ENCODE peak calls at places on chromosomes 2 and 18, in five cellular contexts. K, X, S, B and P are unnamed samples. For H3K36me3, the result is how much of the 10 kb centered on the place peaks cover.

GRCh38 chr2:174334781-174335604 is at the start of gene SP9:
- DNase-seq in K (peak), X (no peak), S (no peak), B (peak), P (no peak)

GRCh38 chr2:173578404-173579092 is 223.9 kb downstream of the CDCA7 start:
- DNase-seq in S (no peak), K (no peak), X (no peak), B (no peak), P (no peak)

GRCh38 chr2:56522605-56523089 is 338.9 kb downstream of the CCDC85A start:
- DNase-seq in X (no peak), K (peak), B (no peak), S (no peak), P (peak)

GRCh38 chr2:227908266-227909054 is 37.0 kb downstream of the DAW1 start:
- DNase-seq in S (no peak), X (no peak), B (no peak), K (peak), P (no peak)

GRCh38 chr18:12750076-12750707 is 47.4 kb downstream of the PSMG2 start:
- DNase-seq in B (no peak), S (no peak), K (no peak), X (no peak), P (no peak)

GRCh38 chr18:62399781-62400308 is 74.7 kb downstream of the TNFRSF11A start:
- DNase-seq in X (no peak), B (no peak), S (no peak), K (no peak), P (no peak)

GRCh38 chr2:204453730-204454167 is 91.5 kb upstream of the PARD3B start:
- DNase-seq in K (peak), X (no peak), B (no peak), S (peak), P (no peak)

GRCh38 chr2:33785201-33786106 is 186.4 kb upstream of the FAM98A start:
- DNase-seq in S (no peak), K (no peak), X (no peak), B (no peak), P (no peak)

GRCh38 chr2:217467331-217467730 is 535.5 kb downstream of the TNS1 start:
- DNase-seq in K (peak), B (no peak), S (no peak), X (no peak), P (no peak)

GRCh38 chr2:119289093-119289492 is 65.5 kb downstream of the STEAP3 start:
- DNase-seq in K (peak), B (no peak), S (no peak), X (no peak), P (no peak)

GRCh38 chr2:174577967-174578589 is 19.5 kb downstream of the WIPF1 start:
- DNase-seq in B (peak), K (peak), X (no peak), S (no peak), P (no peak)

GRCh38 chr2:40304340-40304739 is 147.6 kb downstream of the SLC8A1 start:
- DNase-seq in B (no peak), S (peak), X (no peak), K (no peak), P (no peak)

GRCh38 chr18:8705280-8705940 is at the start of gene MTCL1:
- DNase-seq in X (no peak), K (peak), B (peak), S (peak), P (no peak)

GRCh38 chr2:71536311-71536710 is 83.0 kb downstream of the DYSF start:
- DNase-seq in S (no peak), B (no peak), K (no peak), X (no peak), P (no peak)

GRCh38 chr2:43738257-43738656 is 35.6 kb upstream of the DYNC2LI1 start:
- DNase-seq in B (no peak), X (no peak), S (no peak), K (no peak), P (no peak)

GRCh38 chr2:55771612-55772011 is 78.0 kb upstream of the PNPT1 start:
- DNase-seq in S (no peak), X (peak), K (peak), B (peak), P (no peak)

GRCh38 chr2:152445791-152446201 is 110.8 kb downstream of the FMNL2 start:
- DNase-seq in B (no peak), K (peak), X (no peak), S (no peak), P (peak)

GRCh38 chr2:169845016-169845415 is 17.8 kb downstream of the UBR3 start:
- DNase-seq in K (no peak), B (no peak), S (no peak), X (no peak), P (no peak)

GRCh38 chr2:181627545-181627944 is 29.4 kb downstream of the CERKL start:
- DNase-seq in X (no peak), K (peak), S (no peak), B (no peak), P (no peak)

GRCh38 chr2:207330912-207331311 is 165.2 kb upstream of the KLF7 start:
- DNase-seq in X (peak), S (no peak), B (peak), K (peak), P (peak)

GRCh38 chr18:57980573-57981348 is 63.3 kb upstream of the NEDD4L start:
- DNase-seq in B (no peak), X (no peak), S (no peak), K (no peak), P (no peak)

GRCh38 chr2:99619211-99619610 is 129.4 kb upstream of the REV1 start:
- DNase-seq in B (no peak), S (no peak), K (no peak), X (no peak), P (no peak)

GRCh38 chr18:77141401-77142118 is 9.0 kb upstream of the MBP start:
- DNase-seq in B (no peak), S (no peak), K (no peak), X (no peak), P (no peak)

GRCh38 chr18:49139726-49140125 is 189.0 kb upstream of the SMAD7 start:
- DNase-seq in X (no peak), K (no peak), B (no peak), S (no peak), P (no peak)

GRCh38 chr2:40178971-40179370 is 272.9 kb downstream of the SLC8A1 start:
- DNase-seq in S (no peak), K (no peak), B (no peak), X (no peak), P (no peak)

GRCh38 chr2:119257198-119257597 is 33.6 kb downstream of the STEAP3 start:
- DNase-seq in S (no peak), X (no peak), B (no peak), K (no peak), P (no peak)

GRCh38 chr2:216887132-216887531 is 27.3 kb upstream of the TNP1 start:
- DNase-seq in B (no peak), X (no peak), S (no peak), K (no peak), P (no peak)

GRCh38 chr18:35456181-35456850 is 41.4 kb downstream of the INO80C start:
- DNase-seq in B (peak), K (peak), S (no peak), X (peak), P (no peak)

GRCh38 chr18:984004-984403 is 79.3 kb downstream of the ADCYAP1 start:
- DNase-seq in K (no peak), B (no peak), S (no peak), X (no peak), P (no peak)

GRCh38 chr2:239299218-239299939 is 101.4 kb downstream of the HDAC4 start:
- DNase-seq in K (no peak), B (no peak), S (peak), X (no peak), P (no peak)

GRCh38 chr18:56490942-56491341 is 147.4 kb downstream of the TXNL1 start:
- DNase-seq in X (no peak), B (no peak), S (no peak), K (no peak), P (no peak)

GRCh38 chr18:56492136-56492535 is 146.3 kb downstream of the TXNL1 start:
- DNase-seq in S (no peak), K (no peak), X (no peak), B (no peak), P (no peak)

GRCh38 chr18:56493531-56493930 is 144.9 kb downstream of the TXNL1 start:
- DNase-seq in S (no peak), B (no peak), K (no peak), X (no peak), P (no peak)

GRCh38 chr18:56489901-56490300 is 148.5 kb downstream of the TXNL1 start:
- DNase-seq in X (no peak), B (no peak), S (no peak), K (no peak), P (no peak)

DNA sequence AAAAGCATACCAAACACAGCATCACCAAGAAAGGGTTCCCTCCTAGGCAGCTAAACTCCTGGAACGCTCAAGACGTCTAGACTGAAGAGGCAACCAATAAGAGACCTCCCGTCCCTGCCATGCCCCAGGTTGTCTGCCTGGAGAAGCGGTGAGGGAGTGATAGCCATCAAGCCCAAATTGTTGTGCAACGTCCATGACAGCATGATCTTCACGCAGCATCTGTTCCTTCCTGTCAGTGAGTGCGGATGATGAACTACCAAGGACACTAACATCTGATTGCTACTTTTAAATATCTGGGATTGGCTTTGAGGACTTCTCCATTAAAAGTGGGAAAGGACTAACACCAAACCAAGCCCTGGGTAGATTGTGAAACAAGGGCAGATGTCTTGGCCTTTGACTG is 149.7 kb downstream of the TXNL1 start:
- DNase-seq in S (no peak), B (no peak), K (no peak), X (no peak), P (no peak)
- H3K36me3 ChIP-seq in S (under half), B (under half), K (under half), X (under half), P (under half)

DNA sequence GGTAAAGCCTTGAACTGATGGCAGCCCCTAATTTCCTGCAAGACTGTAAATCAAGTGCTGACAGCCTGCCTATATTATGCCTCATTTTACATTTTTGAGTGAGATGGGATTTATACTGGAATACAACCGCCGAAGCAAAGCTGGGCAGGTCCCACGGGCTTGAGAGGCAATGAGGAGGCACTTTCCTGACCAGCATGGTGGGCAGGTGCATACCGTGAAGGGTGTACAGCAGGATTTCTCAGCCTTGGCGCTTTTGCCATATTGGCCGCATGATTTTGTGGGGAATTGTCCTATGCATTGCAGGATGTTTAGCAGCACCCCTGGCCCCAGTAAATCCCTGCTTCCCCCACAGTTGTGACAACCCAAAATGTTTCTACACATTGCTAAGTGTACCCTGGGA is 22.8 kb downstream of the CEP68 start:
- DNase-seq in X (no peak), S (no peak), B (no peak), K (no peak), P (no peak)
- H3K36me3 ChIP-seq in X (under half), S (under half), B (half or more), K (under half), P (under half)

GRCh38 chr2:17719562-17720371 is 33.8 kb downstream of the SMC6 start:
- DNase-seq in S (no peak), X (peak), K (peak), B (peak), P (no peak)

GRCh38 chr2:17717666-17718065 is 35.9 kb downstream of the SMC6 start:
- DNase-seq in B (peak), K (no peak), S (no peak), X (no peak), P (no peak)

GRCh38 chr2:17713291-17713690 is 40.3 kb downstream of the SMC6 start:
- DNase-seq in S (no peak), B (no peak), X (no peak), K (no peak), P (no peak)

GRCh38 chr2:17718689-17719088 is 34.9 kb downstream of the SMC6 start:
- DNase-seq in S (no peak), K (no peak), X (no peak), B (peak), P (no peak)
- H3K36me3 ChIP-seq in S (under half), K (under half), X (under half), B (half or more), P (under half)

GRCh38 chr18:2952605-2953004 is 60.3 kb downstream of the LPIN2 start:
- DNase-seq in B (no peak), X (no peak), S (no peak), K (no peak), P (no peak)
- H3K36me3 ChIP-seq in B (half or more), X (under half), S (under half), K (under half), P (under half)